ENCODE peak calls at places on chromosomes 3 and 15, in seven cellular contexts. One of them, this sample, is unnamed.

GRCh38 chr15:89781891-89782618 is 5.9 kb downstream of the MESP2 start:
- DNase-seq in HepG2: peak; percentile 84
- DNase-seq in HCT116: peak; percentile 39
- DNase-seq in Panc1: no peak
- DNase-seq in K562: no peak
- DNase-seq in GM12878: no peak
- DNase-seq in SK-N-SH: no peak
- DNase-seq in this sample: no peak

GRCh38 chr3:153252963-153253362 is 90.9 kb downstream of the RAP2B start:
- DNase-seq in SK-N-SH: no peak
- DNase-seq in GM12878: no peak
- DNase-seq in Panc1: no peak
- DNase-seq in K562: no peak
- DNase-seq in HCT116: no peak
- DNase-seq in HepG2: no peak
- DNase-seq in this sample: no peak

GRCh38 chr3:47318921-47319320 is 36.2 kb downstream of the KLHL18 start:
- DNase-seq in SK-N-SH: no peak
- DNase-seq in HepG2: no peak
- DNase-seq in K562: no peak
- DNase-seq in Panc1: no peak
- DNase-seq in HCT116: no peak
- DNase-seq in GM12878: no peak
- DNase-seq in this sample: no peak

GRCh38 chr15:36896949-36897348 is 203.4 kb downstream of the MEIS2 start:
- DNase-seq in K562: no peak
- DNase-seq in HepG2: no peak
- DNase-seq in HCT116: no peak
- DNase-seq in Panc1: no peak
- DNase-seq in SK-N-SH: no peak
- DNase-seq in GM12878: no peak
- DNase-seq in this sample: no peak

GRCh38 chr3:51304230-51304629 is 80.9 kb upstream of the MANF start:
- DNase-seq in HepG2: no peak
- DNase-seq in K562: no peak
- DNase-seq in HCT116: no peak
- DNase-seq in SK-N-SH: no peak
- DNase-seq in GM12878: no peak
- DNase-seq in Panc1: no peak
- DNase-seq in this sample: no peak

GRCh38 chr3:186038360-186038759 is 70.5 kb downstream of the ETV5 start:
- DNase-seq in SK-N-SH: no peak
- DNase-seq in GM12878: no peak
- DNase-seq in Panc1: no peak
- DNase-seq in HCT116: no peak
- DNase-seq in HepG2: peak; percentile 11
- DNase-seq in K562: no peak
- DNase-seq in this sample: no peak

GRCh38 chr3:128133273-128133883 is 9.8 kb upstream of the RUVBL1 start:
- DNase-seq in GM12878: no peak
- DNase-seq in K562: no peak
- DNase-seq in SK-N-SH: peak; percentile 44
- DNase-seq in HCT116: peak; percentile 36
- DNase-seq in Panc1: peak; percentile 52
- DNase-seq in HepG2: peak; percentile 47
- DNase-seq in this sample: peak; percentile 72

GRCh38 chr15:33068007-33068441 is 126.5 kb downstream of the FMN1 start:
- DNase-seq in HCT116: no peak
- DNase-seq in SK-N-SH: peak; percentile 42
- DNase-seq in K562: no peak
- DNase-seq in HepG2: peak; percentile 66
- DNase-seq in GM12878: no peak
- DNase-seq in Panc1: no peak
- DNase-seq in this sample: no peak

GRCh38 chr3:28835751-28836150 is 445.1 kb upstream of the RBMS3 start:
- DNase-seq in Panc1: no peak
- DNase-seq in SK-N-SH: no peak
- DNase-seq in K562: no peak
- DNase-seq in GM12878: no peak
- DNase-seq in HCT116: no peak
- DNase-seq in HepG2: no peak
- DNase-seq in this sample: no peak

GRCh38 chr3:133926736-133927542 is 31.3 kb upstream of the RAB6B start:
- DNase-seq in HepG2: no peak
- DNase-seq in GM12878: no peak
- DNase-seq in HCT116: no peak
- DNase-seq in SK-N-SH: peak; percentile 45
- DNase-seq in K562: peak; percentile 16
- DNase-seq in Panc1: no peak
- DNase-seq in this sample: peak; percentile 69

DNA sequence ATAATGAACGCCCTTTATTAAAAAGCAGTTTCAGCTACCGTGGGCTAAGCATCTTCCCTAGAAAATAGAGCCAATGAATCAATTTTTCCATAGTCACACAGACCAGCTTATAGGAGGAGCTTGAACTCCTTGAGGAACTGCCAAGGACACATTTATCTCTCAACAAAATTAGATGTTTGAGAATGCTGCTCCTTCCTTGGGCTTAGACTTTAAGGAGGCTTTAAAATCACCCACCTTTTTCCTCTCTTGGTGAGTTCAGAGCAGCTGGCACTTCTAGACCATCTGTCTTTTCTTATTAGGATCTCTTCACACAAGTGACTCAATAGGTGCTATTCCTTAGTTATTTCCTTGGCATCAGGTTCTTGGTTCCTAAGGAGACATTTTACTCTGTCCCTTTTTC is 588.0 kb downstream of the SQOR start:
- DNase-seq in SK-N-SH: no peak
- DNase-seq in K562: no peak
- DNase-seq in HepG2: no peak
- DNase-seq in HCT116: no peak
- DNase-seq in Panc1: no peak
- DNase-seq in GM12878: no peak
- DNase-seq in this sample: no peak
- TF ChIP-seq SIN3A in SK-N-SH: no peak
- TF ChIP-seq SIN3A in K562: no peak
- TF ChIP-seq SIN3A in HepG2: no peak
- TF ChIP-seq SIN3A in HCT116: no peak
- TF ChIP-seq SIN3A in Panc1: no peak
- TF ChIP-seq SIN3A in GM12878: no peak
- TF ChIP-seq SIN3A in this sample: no peak

GRCh38 chr3:67804545-67804944 is 150.1 kb upstream of the SUCLG2 start:
- DNase-seq in HepG2: no peak
- DNase-seq in K562: no peak
- DNase-seq in Panc1: no peak
- DNase-seq in HCT116: no peak
- DNase-seq in SK-N-SH: no peak
- DNase-seq in GM12878: no peak
- DNase-seq in this sample: no peak

GRCh38 chr3:67804089-67804488 is 149.7 kb upstream of the SUCLG2 start:
- DNase-seq in SK-N-SH: no peak
- DNase-seq in GM12878: no peak
- DNase-seq in HepG2: peak; percentile 16
- DNase-seq in K562: no peak
- DNase-seq in Panc1: no peak
- DNase-seq in HCT116: no peak
- DNase-seq in this sample: no peak

GRCh38 chr3:67809370-67809935 is 155.0 kb upstream of the SUCLG2 start:
- DNase-seq in Panc1: no peak
- DNase-seq in HepG2: no peak
- DNase-seq in GM12878: no peak
- DNase-seq in K562: no peak
- DNase-seq in SK-N-SH: no peak
- DNase-seq in HCT116: no peak
- DNase-seq in this sample: no peak

GRCh38 chr3:67808906-67809305 is 154.5 kb upstream of the SUCLG2 start:
- DNase-seq in Panc1: no peak
- DNase-seq in HepG2: no peak
- DNase-seq in K562: no peak
- DNase-seq in HCT116: no peak
- DNase-seq in GM12878: no peak
- DNase-seq in SK-N-SH: no peak
- DNase-seq in this sample: no peak
- TF ChIP-seq CTCF in Panc1: no peak
- TF ChIP-seq CTCF in HepG2: no peak
- TF ChIP-seq CTCF in K562: no peak
- TF ChIP-seq CTCF in HCT116: no peak
- TF ChIP-seq CTCF in GM12878: no peak
- TF ChIP-seq CTCF in SK-N-SH: no peak
- TF ChIP-seq CTCF in this sample: no peak

DNA sequence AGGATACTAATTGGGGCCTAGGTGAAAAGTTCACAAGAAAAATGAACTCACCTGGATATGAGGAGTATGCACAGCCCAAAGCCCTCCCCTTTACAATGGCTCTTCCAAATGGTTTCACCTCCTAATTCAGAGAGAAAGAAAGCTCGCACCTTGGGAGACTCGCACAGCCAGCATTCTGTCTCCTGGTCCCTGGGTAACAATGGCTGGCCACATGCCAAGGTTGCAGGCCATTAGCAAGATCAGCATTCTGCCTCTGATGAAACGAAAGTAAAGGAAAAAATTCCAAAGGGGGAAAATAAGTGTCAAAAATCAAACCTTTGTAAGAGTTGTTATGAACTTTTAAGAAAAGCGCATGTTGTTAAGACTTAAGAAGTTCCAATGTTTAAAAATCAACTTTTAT is 786.6 kb downstream of the MCTP2 start:
- DNase-seq in SK-N-SH: peak; percentile 1
- DNase-seq in Panc1: no peak
- DNase-seq in GM12878: no peak
- DNase-seq in K562: no peak
- DNase-seq in HCT116: no peak
- DNase-seq in HepG2: no peak
- DNase-seq in this sample: no peak
- TF ChIP-seq SIN3A in SK-N-SH: no peak
- TF ChIP-seq SIN3A in Panc1: no peak
- TF ChIP-seq SIN3A in GM12878: no peak
- TF ChIP-seq SIN3A in K562: no peak
- TF ChIP-seq SIN3A in HCT116: no peak
- TF ChIP-seq SIN3A in HepG2: no peak
- TF ChIP-seq SIN3A in this sample: no peak

DNA sequence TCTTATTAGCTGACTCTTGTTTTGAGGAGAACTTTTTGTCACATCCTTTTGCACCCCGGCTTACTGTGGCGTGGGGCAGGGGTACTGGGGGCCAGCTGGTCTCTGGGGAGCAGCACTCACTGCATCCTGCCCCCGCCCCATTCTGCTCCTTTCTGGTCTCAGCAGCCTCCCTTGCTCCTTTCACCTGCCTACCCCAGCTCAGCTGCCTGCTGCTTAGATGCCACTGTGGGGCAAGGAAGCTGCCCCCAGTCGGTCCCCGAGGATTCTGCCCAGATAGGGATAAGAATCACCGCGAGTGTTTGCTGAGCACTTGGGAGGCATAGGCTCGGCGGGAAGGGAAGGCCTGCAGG is 32.0 kb downstream of the APBA2 start:
- DNase-seq in Panc1: no peak
- DNase-seq in SK-N-SH: no peak
- DNase-seq in GM12878: no peak
- DNase-seq in HCT116: no peak
- DNase-seq in K562: no peak
- DNase-seq in HepG2: no peak
- DNase-seq in this sample: no peak
- TF ChIP-seq CTCF in Panc1: no peak
- TF ChIP-seq CTCF in SK-N-SH: no peak
- TF ChIP-seq CTCF in GM12878: no peak
- TF ChIP-seq CTCF in HCT116: no peak
- TF ChIP-seq CTCF in K562: no peak
- TF ChIP-seq CTCF in HepG2: no peak
- TF ChIP-seq CTCF in this sample: no peak

GRCh38 chr15:49669288-49669687 is 48.4 kb downstream of the DTWD1 start:
- DNase-seq in K562: no peak
- DNase-seq in GM12878: no peak
- DNase-seq in Panc1: no peak
- DNase-seq in SK-N-SH: no peak
- DNase-seq in HepG2: no peak
- DNase-seq in HCT116: no peak
- DNase-seq in this sample: no peak

GRCh38 chr15:49678655-49679054 is 57.8 kb downstream of the DTWD1 start:
- DNase-seq in GM12878: no peak
- DNase-seq in HCT116: no peak
- DNase-seq in K562: no peak
- DNase-seq in Panc1: no peak
- DNase-seq in SK-N-SH: no peak
- DNase-seq in HepG2: no peak
- DNase-seq in this sample: no peak

GRCh38 chr15:49674370-49674769 is 53.5 kb downstream of the DTWD1 start:
- DNase-seq in K562: no peak
- DNase-seq in GM12878: no peak
- DNase-seq in SK-N-SH: no peak
- DNase-seq in HepG2: no peak
- DNase-seq in Panc1: no peak
- DNase-seq in HCT116: no peak
- DNase-seq in this sample: no peak

GRCh38 chr15:49673861-49674260 is 53.0 kb downstream of the DTWD1 start:
- DNase-seq in K562: no peak
- DNase-seq in Panc1: no peak
- DNase-seq in SK-N-SH: no peak
- DNase-seq in GM12878: no peak
- DNase-seq in HCT116: no peak
- DNase-seq in HepG2: no peak
- DNase-seq in this sample: no peak

GRCh38 chr15:49675051-49675450 is 54.2 kb downstream of the DTWD1 start:
- DNase-seq in GM12878: no peak
- DNase-seq in SK-N-SH: no peak
- DNase-seq in HepG2: peak; percentile 9
- DNase-seq in K562: no peak
- DNase-seq in Panc1: peak; percentile 83
- DNase-seq in HCT116: no peak
- DNase-seq in this sample: no peak
- TF ChIP-seq SIN3A in GM12878: no peak
- TF ChIP-seq SIN3A in SK-N-SH: no peak
- TF ChIP-seq SIN3A in HepG2: no peak
- TF ChIP-seq SIN3A in K562: no peak
- TF ChIP-seq SIN3A in Panc1: no peak
- TF ChIP-seq SIN3A in HCT116: no peak
- TF ChIP-seq SIN3A in this sample: no peak

GRCh38 chr3:169060037-169060436 is 603.5 kb downstream of the MECOM start:
- DNase-seq in Panc1: no peak
- DNase-seq in HCT116: no peak
- DNase-seq in HepG2: no peak
- DNase-seq in SK-N-SH: no peak
- DNase-seq in GM12878: no peak
- DNase-seq in K562: no peak
- DNase-seq in this sample: no peak
- TF ChIP-seq CTCF in Panc1: no peak
- TF ChIP-seq CTCF in HCT116: no peak
- TF ChIP-seq CTCF in HepG2: no peak
- TF ChIP-seq CTCF in SK-N-SH: peak; percentile 29
- TF ChIP-seq CTCF in GM12878: no peak
- TF ChIP-seq CTCF in K562: no peak
- TF ChIP-seq CTCF in this sample: no peak

This sample was measured in H1.